ENCODE peak calls at places on chromosomes 4 and X, in eight cellular contexts. One of them, this sample, is unnamed. For H3K36me3, the result is how much of the 10 kb centered on the place peaks cover.

GRCh38 chrX:47191806-47192401 is 1.7 kb upstream of the UBA1 start:
- DNase-seq in Peyer's patch: no peak
- DNase-seq in sigmoid colon: no peak
- DNase-seq in stomach: no peak
- DNase-seq in transverse colon: no peak
- DNase-seq in HCT116: no peak
- DNase-seq in body of pancreas: no peak
- DNase-seq in ovary: no peak
- DNase-seq in this sample: no peak

GRCh38 chr4:174260099-174260498 is 23.4 kb downstream of the FBXO8 start:
- DNase-seq in Peyer's patch: no peak
- DNase-seq in sigmoid colon: no peak
- DNase-seq in stomach: no peak
- DNase-seq in transverse colon: no peak
- DNase-seq in HCT116: no peak
- DNase-seq in body of pancreas: no peak
- DNase-seq in ovary: no peak
- DNase-seq in this sample: no peak

GRCh38 chr4:26343041-26343403 is 22.2 kb downstream of the RBPJ start:
- DNase-seq in Peyer's patch: no peak
- DNase-seq in sigmoid colon: no peak
- DNase-seq in stomach: no peak
- DNase-seq in transverse colon: no peak
- DNase-seq in HCT116: no peak
- DNase-seq in body of pancreas: no peak
- DNase-seq in ovary: no peak
- DNase-seq in this sample: no peak

GRCh38 chr4:150173420-150173819 is 95.2 kb downstream of the DCLK2 start:
- DNase-seq in Peyer's patch: no peak
- DNase-seq in sigmoid colon: no peak
- DNase-seq in stomach: no peak
- DNase-seq in transverse colon: no peak
- DNase-seq in HCT116: no peak
- DNase-seq in body of pancreas: no peak
- DNase-seq in ovary: no peak
- DNase-seq in this sample: no peak

GRCh38 chr4:142473218-142473959 is 372.7 kb downstream of the INPP4B start:
- DNase-seq in Peyer's patch: peak
- DNase-seq in sigmoid colon: peak
- DNase-seq in stomach: no peak
- DNase-seq in transverse colon: peak
- DNase-seq in HCT116: no peak
- DNase-seq in body of pancreas: peak
- DNase-seq in ovary: peak
- DNase-seq in this sample: no peak

GRCh38 chr4:35175487-35175886 is 1068.8 kb downstream of the ARAP2 start:
- DNase-seq in Peyer's patch: no peak
- DNase-seq in sigmoid colon: no peak
- DNase-seq in stomach: no peak
- DNase-seq in transverse colon: no peak
- DNase-seq in HCT116: no peak
- DNase-seq in body of pancreas: no peak
- DNase-seq in ovary: no peak
- DNase-seq in this sample: no peak

GRCh38 chrX:104370089-104370488 is 115.4 kb upstream of the ESX1 start:
- DNase-seq in Peyer's patch: no peak
- DNase-seq in sigmoid colon: no peak
- DNase-seq in stomach: no peak
- DNase-seq in transverse colon: no peak
- DNase-seq in HCT116: peak
- DNase-seq in body of pancreas: no peak
- DNase-seq in ovary: no peak
- DNase-seq in this sample: no peak

GRCh38 chrX:44675364-44676024 is 132.8 kb upstream of the FUNDC1 start:
- DNase-seq in Peyer's patch: no peak
- DNase-seq in sigmoid colon: peak
- DNase-seq in stomach: no peak
- DNase-seq in transverse colon: no peak
- DNase-seq in HCT116: no peak
- DNase-seq in body of pancreas: no peak
- DNase-seq in ovary: peak
- DNase-seq in this sample: no peak

GRCh38 chr4:175017751-175018150 is 99.6 kb downstream of the ADAM29 start:
- DNase-seq in Peyer's patch: no peak
- DNase-seq in sigmoid colon: no peak
- DNase-seq in stomach: no peak
- DNase-seq in transverse colon: no peak
- DNase-seq in HCT116: no peak
- DNase-seq in body of pancreas: no peak
- DNase-seq in ovary: no peak
- DNase-seq in this sample: no peak

DNA sequence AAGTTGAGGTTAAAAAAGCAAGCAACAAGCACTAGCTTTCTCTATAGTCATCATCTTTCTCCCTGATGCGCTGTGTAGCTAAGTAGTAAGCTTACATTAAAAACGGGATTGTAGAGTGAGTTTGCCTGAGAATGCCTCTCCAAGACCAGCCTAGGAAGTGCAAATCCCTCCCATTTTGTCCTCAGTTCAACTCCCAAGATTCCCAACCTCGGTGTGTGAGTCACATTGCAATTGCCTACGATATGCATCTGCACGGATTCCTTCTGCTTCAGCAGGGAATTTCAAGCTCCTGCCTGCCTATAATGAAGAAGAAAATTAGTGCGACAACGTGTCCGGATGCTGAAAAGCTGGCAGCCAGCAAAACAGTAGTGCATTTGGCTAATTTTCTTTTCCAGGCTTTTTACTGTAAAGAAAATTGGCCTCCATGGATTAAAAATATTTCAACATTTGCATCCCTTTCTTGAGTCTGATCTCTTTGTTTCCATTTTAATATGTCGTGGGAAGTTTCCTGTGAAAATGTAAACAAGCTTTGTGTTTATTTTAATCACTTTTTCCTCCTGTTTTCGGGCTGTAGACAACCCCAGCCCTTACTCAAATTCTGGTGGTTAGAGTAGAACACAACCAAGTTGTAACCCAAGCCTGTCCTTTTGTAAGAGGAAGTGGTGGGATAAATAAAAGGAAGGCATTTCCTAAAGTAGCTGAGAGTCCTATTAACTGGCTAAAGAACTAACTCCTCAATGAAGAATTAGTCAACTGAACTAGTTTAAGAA is 58.4 kb upstream of the TET2 start:
- DNase-seq in Peyer's patch: no peak
- DNase-seq in sigmoid colon: no peak
- DNase-seq in stomach: no peak
- DNase-seq in transverse colon: no peak
- DNase-seq in HCT116: no peak
- DNase-seq in body of pancreas: no peak
- DNase-seq in ovary: no peak
- DNase-seq in this sample: no peak
- H3K27ac ChIP-seq in Peyer's patch: no peak
- H3K27ac ChIP-seq in sigmoid colon: no peak
- H3K27ac ChIP-seq in stomach: peak
- H3K27ac ChIP-seq in transverse colon: no peak
- H3K27ac ChIP-seq in HCT116: no peak
- H3K27ac ChIP-seq in body of pancreas: no peak
- H3K27ac ChIP-seq in ovary: no peak
- H3K27ac ChIP-seq in this sample: no peak

GRCh38 chr4:87130985-87131753 is 89.2 kb downstream of the KLHL8 start:
- DNase-seq in Peyer's patch: no peak
- DNase-seq in sigmoid colon: no peak
- DNase-seq in stomach: no peak
- DNase-seq in transverse colon: no peak
- DNase-seq in HCT116: no peak
- DNase-seq in body of pancreas: no peak
- DNase-seq in ovary: no peak
- DNase-seq in this sample: no peak
- H3K36me3 ChIP-seq in Peyer's patch: half or more
- H3K36me3 ChIP-seq in sigmoid colon: under half
- H3K36me3 ChIP-seq in stomach: half or more
- H3K36me3 ChIP-seq in transverse colon: half or more
- H3K36me3 ChIP-seq in HCT116: under half
- H3K36me3 ChIP-seq in body of pancreas: under half
- H3K36me3 ChIP-seq in ovary: under half
- H3K36me3 ChIP-seq in this sample: under half

GRCh38 chr4:77865259-77865658 is 2.6 kb downstream of the MRPL1 start:
- DNase-seq in Peyer's patch: no peak
- DNase-seq in sigmoid colon: no peak
- DNase-seq in stomach: no peak
- DNase-seq in transverse colon: no peak
- DNase-seq in HCT116: no peak
- DNase-seq in body of pancreas: no peak
- DNase-seq in ovary: no peak
- DNase-seq in this sample: no peak

GRCh38 chr4:77861500-77861899 is 1.1 kb upstream of the MRPL1 start:
- DNase-seq in Peyer's patch: no peak
- DNase-seq in sigmoid colon: no peak
- DNase-seq in stomach: no peak
- DNase-seq in transverse colon: no peak
- DNase-seq in HCT116: no peak
- DNase-seq in body of pancreas: no peak
- DNase-seq in ovary: no peak
- DNase-seq in this sample: no peak

GRCh38 chr4:77859256-77859655 is 3.4 kb upstream of the MRPL1 start:
- DNase-seq in Peyer's patch: no peak
- DNase-seq in sigmoid colon: no peak
- DNase-seq in stomach: peak
- DNase-seq in transverse colon: no peak
- DNase-seq in HCT116: no peak
- DNase-seq in body of pancreas: no peak
- DNase-seq in ovary: no peak
- DNase-seq in this sample: no peak

GRCh38 chr4:77862478-77863216 is at the start of gene MRPL1:
- DNase-seq in Peyer's patch: peak
- DNase-seq in sigmoid colon: peak
- DNase-seq in stomach: peak
- DNase-seq in transverse colon: peak
- DNase-seq in HCT116: peak
- DNase-seq in body of pancreas: peak
- DNase-seq in ovary: peak
- DNase-seq in this sample: peak
- TF ChIP-seq POLR2A in Peyer's patch: peak
- TF ChIP-seq POLR2A in sigmoid colon: peak
- TF ChIP-seq POLR2A in stomach: peak
- TF ChIP-seq POLR2A in transverse colon: peak
- TF ChIP-seq POLR2A in HCT116: peak
- TF ChIP-seq POLR2A in body of pancreas: peak
- TF ChIP-seq POLR2A in ovary: peak
- TF ChIP-seq POLR2A in this sample: no peak

DNA sequence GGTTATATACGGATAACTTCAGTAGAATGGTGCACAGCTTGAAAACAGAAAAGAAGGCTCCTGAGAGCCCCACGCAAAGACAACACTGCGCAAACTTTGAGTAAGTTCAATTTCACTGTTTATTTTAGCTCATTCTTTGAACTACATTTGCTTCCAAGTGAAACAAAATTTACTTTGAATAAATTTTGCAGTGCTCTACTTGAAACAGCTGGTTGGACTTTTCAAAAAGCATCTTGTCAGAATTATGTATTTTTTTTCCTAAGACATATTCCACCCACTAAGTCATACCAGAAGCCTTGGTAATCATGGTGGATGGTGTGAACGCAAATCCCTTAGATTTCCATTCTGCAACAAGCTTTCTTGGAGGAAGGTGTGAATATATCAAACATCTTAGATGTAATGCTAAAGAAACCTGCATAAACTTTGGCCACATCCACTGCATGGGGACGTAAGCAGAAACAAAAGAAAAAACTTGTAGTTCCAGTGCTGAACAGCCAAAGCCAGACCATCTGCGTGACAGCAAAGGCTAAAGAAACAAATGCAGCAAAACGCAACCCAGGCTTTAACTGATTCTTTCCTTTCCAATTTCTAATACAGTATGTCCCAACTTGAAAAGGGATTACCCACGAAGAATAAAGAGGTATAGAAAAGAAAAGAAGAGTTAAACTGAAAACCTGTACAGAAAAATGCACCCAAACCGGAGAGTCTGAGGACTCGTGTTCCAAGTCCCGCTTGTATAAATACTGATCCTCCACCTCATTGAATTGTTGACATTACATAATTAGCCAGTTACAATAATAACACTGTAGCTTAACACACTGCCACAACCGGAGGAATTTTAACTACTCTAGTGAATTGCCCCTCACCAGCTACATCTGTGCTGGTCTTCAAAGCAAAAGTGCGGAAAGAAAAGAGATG is 90.9 kb downstream of the SH3RF1 start:
- DNase-seq in Peyer's patch: no peak
- DNase-seq in sigmoid colon: no peak
- DNase-seq in stomach: no peak
- DNase-seq in transverse colon: no peak
- DNase-seq in HCT116: no peak
- DNase-seq in body of pancreas: no peak
- DNase-seq in ovary: no peak
- DNase-seq in this sample: no peak
- H3K27ac ChIP-seq in Peyer's patch: no peak
- H3K27ac ChIP-seq in sigmoid colon: no peak
- H3K27ac ChIP-seq in stomach: peak
- H3K27ac ChIP-seq in transverse colon: no peak
- H3K27ac ChIP-seq in HCT116: no peak
- H3K27ac ChIP-seq in body of pancreas: peak
- H3K27ac ChIP-seq in ovary: no peak
- H3K27ac ChIP-seq in this sample: peak

GRCh38 chrX:13933851-13934250 is 95.8 kb downstream of the GEMIN8 start:
- DNase-seq in Peyer's patch: no peak
- DNase-seq in sigmoid colon: no peak
- DNase-seq in stomach: no peak
- DNase-seq in transverse colon: no peak
- DNase-seq in HCT116: no peak
- DNase-seq in body of pancreas: no peak
- DNase-seq in ovary: no peak
- DNase-seq in this sample: no peak
- H3K36me3 ChIP-seq in Peyer's patch: under half
- H3K36me3 ChIP-seq in sigmoid colon: under half
- H3K36me3 ChIP-seq in stomach: under half
- H3K36me3 ChIP-seq in transverse colon: under half
- H3K36me3 ChIP-seq in HCT116: under half
- H3K36me3 ChIP-seq in body of pancreas: under half
- H3K36me3 ChIP-seq in ovary: under half
- H3K36me3 ChIP-seq in this sample: under half

DNA sequence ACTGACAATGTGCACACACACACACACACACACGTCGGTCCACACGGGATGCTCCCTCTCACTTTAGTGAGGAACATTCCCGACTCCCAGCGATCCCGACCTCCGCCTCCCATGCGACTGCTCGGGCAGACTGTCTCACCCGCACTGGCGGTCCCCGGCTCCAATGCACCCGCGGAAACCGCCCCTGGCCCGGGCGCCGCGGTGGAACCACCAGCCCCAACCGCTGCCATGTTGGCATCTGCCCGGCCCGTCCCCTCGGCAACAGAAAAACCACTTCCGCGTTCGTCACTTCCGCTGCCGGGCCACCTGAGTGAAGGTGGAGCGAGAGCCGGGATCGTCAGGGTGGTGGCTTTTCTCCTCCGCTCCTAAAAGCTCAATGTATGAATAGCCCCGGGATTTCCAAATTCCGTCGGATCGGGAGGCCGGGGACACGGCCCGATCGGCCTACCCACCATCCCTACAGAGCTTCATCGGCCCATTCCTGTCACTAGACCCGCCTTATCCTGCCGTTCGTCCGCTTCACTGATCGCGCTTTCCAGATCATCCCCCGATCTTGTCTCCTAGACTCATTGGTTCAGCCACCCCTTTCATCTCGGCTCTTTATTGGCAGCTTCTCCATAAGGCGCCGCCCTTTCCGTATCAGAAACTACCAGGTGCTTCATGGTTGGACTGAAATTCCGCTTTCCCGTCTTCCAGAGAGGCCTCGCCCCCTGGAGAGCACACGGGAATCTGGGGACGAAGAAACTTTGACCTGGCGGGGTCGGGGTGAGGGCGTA is at the start of gene SLC35A2:
- DNase-seq in Peyer's patch: peak
- DNase-seq in sigmoid colon: peak
- DNase-seq in stomach: peak
- DNase-seq in transverse colon: peak
- DNase-seq in HCT116: peak
- DNase-seq in body of pancreas: peak
- DNase-seq in ovary: peak
- DNase-seq in this sample: peak
- TF ChIP-seq POLR2A in Peyer's patch: peak
- TF ChIP-seq POLR2A in sigmoid colon: peak
- TF ChIP-seq POLR2A in stomach: peak
- TF ChIP-seq POLR2A in transverse colon: peak
- TF ChIP-seq POLR2A in HCT116: peak
- TF ChIP-seq POLR2A in body of pancreas: peak
- TF ChIP-seq POLR2A in ovary: peak
- TF ChIP-seq POLR2A in this sample: peak